ENCODE peak calls at places on chromosomes 4 and X, in four cellular contexts. V is HFFc6; R is activated CD8-positive, alpha-beta memory T cell treated with anti-CD3 and anti-CD28 coated beads for 48 hours; Q is GM13976. S is an unnamed sample.

GRCh38 chrX:11111038-11111851 is at the start of gene HCCS:
- DNase-seq in R (peak), Q (peak), V (peak), S (peak)

GRCh38 chrX:53074987-53075386 is 7.2 kb upstream of the TSPYL2 start:
- DNase-seq in Q (no peak), R (no peak), V (no peak), S (no peak)

GRCh38 chr4:129453524-129453923 is 357.6 kb downstream of the C4orf33 start:
- DNase-seq in V (no peak), Q (no peak), R (no peak), S (no peak)

GRCh38 chrX:74437530-74437929 is 16.2 kb downstream of the SLC16A2 start:
- DNase-seq in Q (no peak), R (no peak), V (no peak), S (no peak)

GRCh38 chrX:41718481-41719245 is 5.3 kb upstream of the GPR82 start:
- DNase-seq in Q (no peak), V (no peak), R (no peak), S (no peak)

GRCh38 chr4:17063870-17064269 is 165.4 kb upstream of the LDB2 start:
- DNase-seq in V (peak), R (no peak), Q (no peak), S (peak)

GRCh38 chr4:112357453-112357852 is 60.3 kb downstream of the ALPK1 start:
- DNase-seq in R (no peak), V (no peak), Q (no peak), S (no peak)

GRCh38 chr4:73648478-73648877 is 28.2 kb upstream of the RASSF6 start:
- DNase-seq in V (no peak), R (no peak), Q (no peak), S (no peak)

GRCh38 chr4:121462660-121463261 is 81.9 kb upstream of the QRFPR start:
- DNase-seq in V (peak), R (no peak), Q (peak), S (peak)

GRCh38 chrX:1027133-1027532 is 185.3 kb downstream of the CRLF2 start:
- DNase-seq in V (no peak), R (no peak), Q (no peak), S (no peak)

GRCh38 chr4:156941940-156942548 is 29.6 kb downstream of the PDGFC start:
- DNase-seq in V (peak), R (no peak), Q (no peak), S (peak)

GRCh38 chrX:57156397-57157049 is 19.3 kb upstream of the SPIN2A start:
- DNase-seq in Q (no peak), V (peak), R (no peak), S (peak)

GRCh38 chrX:40172169-40172979 is 74.6 kb upstream of the BCOR start:
- DNase-seq in Q (no peak), V (peak), R (no peak), S (peak)

GRCh38 chr4:1746265-1746691 is 25.0 kb downstream of the TACC3 start:
- DNase-seq in V (peak), Q (peak), R (peak), S (peak)

GRCh38 chr4:13455411-13455810 is 28.7 kb downstream of the RAB28 start:
- DNase-seq in R (no peak), V (peak), Q (no peak), S (peak)

GRCh38 chrX:38335382-38335781 is 8.1 kb upstream of the RPGR start:
- DNase-seq in R (no peak), Q (no peak), V (no peak), S (no peak)

GRCh38 chr4:122403860-122404259 is 25.0 kb downstream of the ADAD1 start:
- DNase-seq in Q (no peak), R (no peak), V (no peak), S (no peak)

GRCh38 chr4:3341760-3342159 is 48.9 kb downstream of the RGS12 start:
- DNase-seq in V (no peak), Q (no peak), R (no peak), S (no peak)

GRCh38 chrX:130176354-130176776 is 4.6 kb downstream of the RAB33A start:
- DNase-seq in Q (peak), V (no peak), R (no peak), S (no peak)